ENCODE peak calls at places on chromosomes 12 and 14, in four cellular contexts. One of them, this sample, is unnamed.

GRCh38 chr12:25992026-25992782 is 33.7 kb downstream of the RASSF8 start:
- DNase-seq in stomach: no peak
- DNase-seq in ovary: no peak
- DNase-seq in H9: no peak
- DNase-seq in this sample: no peak

GRCh38 chr14:77105118-77105517 is 7.1 kb downstream of the CIPC start:
- DNase-seq in stomach: no peak
- DNase-seq in ovary: no peak
- DNase-seq in H9: no peak
- DNase-seq in this sample: no peak

GRCh38 chr14:97580923-97581495 is 783.8 kb downstream of the VRK1 start:
- DNase-seq in stomach: no peak
- DNase-seq in ovary: no peak
- DNase-seq in H9: peak; percentile 38
- DNase-seq in this sample: no peak

GRCh38 chr12:91387461-91388134 is 205.0 kb upstream of the DCN start:
- DNase-seq in stomach: no peak
- DNase-seq in ovary: no peak
- DNase-seq in H9: no peak
- DNase-seq in this sample: no peak

GRCh38 chr12:118357327-118358007 is 15.2 kb downstream of the TAOK3 start:
- DNase-seq in stomach: no peak
- DNase-seq in ovary: no peak
- DNase-seq in H9: no peak
- DNase-seq in this sample: no peak

GRCh38 chr12:69602954-69603353 is 7.8 kb downstream of the LRRC10 start:
- DNase-seq in stomach: no peak
- DNase-seq in ovary: no peak
- DNase-seq in H9: no peak
- DNase-seq in this sample: no peak

GRCh38 chr12:100383586-100384548 is 27.0 kb downstream of the SLC17A8 start:
- DNase-seq in stomach: no peak
- DNase-seq in ovary: no peak
- DNase-seq in H9: no peak
- DNase-seq in this sample: no peak

GRCh38 chr12:22518067-22518719 is 26.1 kb downstream of the C2CD5 start:
- DNase-seq in stomach: peak; percentile 84
- DNase-seq in ovary: no peak
- DNase-seq in H9: no peak
- DNase-seq in this sample: no peak

GRCh38 chr14:54803926-54804719 is 98.5 kb downstream of the GCH1 start:
- DNase-seq in stomach: no peak
- DNase-seq in ovary: no peak
- DNase-seq in H9: peak; percentile 24
- DNase-seq in this sample: no peak

GRCh38 chr12:1837541-1838206 is 17.3 kb downstream of the LRTM2 start:
- DNase-seq in stomach: no peak
- DNase-seq in ovary: no peak
- DNase-seq in H9: no peak
- DNase-seq in this sample: no peak

GRCh38 chr14:31341280-31341679 is 79.1 kb downstream of the HEATR5A start:
- DNase-seq in stomach: no peak
- DNase-seq in ovary: no peak
- DNase-seq in H9: no peak
- DNase-seq in this sample: no peak

GRCh38 chr12:68279227-68280054 is 26.0 kb upstream of the IL22 start:
- DNase-seq in stomach: no peak
- DNase-seq in ovary: no peak
- DNase-seq in H9: no peak
- DNase-seq in this sample: no peak

GRCh38 chr12:91893476-91893875 is 252.2 kb downstream of the BTG1 start:
- DNase-seq in stomach: no peak
- DNase-seq in ovary: no peak
- DNase-seq in H9: no peak
- DNase-seq in this sample: no peak

GRCh38 chr12:43098078-43098477 is 453.9 kb downstream of the ADAMTS20 start:
- DNase-seq in stomach: no peak
- DNase-seq in ovary: no peak
- DNase-seq in H9: no peak
- DNase-seq in this sample: no peak

GRCh38 chr12:6376079-6376941 is 947 bp upstream of the SCNN1A start:
- DNase-seq in stomach: peak; percentile 92
- DNase-seq in ovary: peak; percentile 61
- DNase-seq in H9: peak; percentile 83
- DNase-seq in this sample: peak; percentile 65

GRCh38 chr14:90373887-90374286 is 22.9 kb upstream of the CALM1 start:
- DNase-seq in stomach: no peak
- DNase-seq in ovary: no peak
- DNase-seq in H9: no peak
- DNase-seq in this sample: no peak

GRCh38 chr14:70905316-70905715 is 1.9 kb upstream of the PCNX1 start:
- DNase-seq in stomach: no peak
- DNase-seq in ovary: peak; percentile 62
- DNase-seq in H9: no peak
- DNase-seq in this sample: peak; percentile 19

GRCh38 chr14:28280997-28281598 is 485.5 kb upstream of the FOXG1 start:
- DNase-seq in stomach: no peak
- DNase-seq in ovary: no peak
- DNase-seq in H9: no peak
- DNase-seq in this sample: no peak

GRCh38 chr12:94666158-94666557 is 15.8 kb upstream of the TMCC3 start:
- DNase-seq in stomach: no peak
- DNase-seq in ovary: no peak
- DNase-seq in H9: no peak
- DNase-seq in this sample: no peak

GRCh38 chr12:6828671-6829531 is 694 bp downstream of the P3H3 start:
- DNase-seq in stomach: peak; percentile 56
- DNase-seq in ovary: peak; percentile 64
- DNase-seq in H9: peak; percentile 80
- DNase-seq in this sample: peak; percentile 45

GRCh38 chr12:82904219-82904795 is 217.6 kb downstream of the TMTC2 start:
- DNase-seq in stomach: no peak
- DNase-seq in ovary: no peak
- DNase-seq in H9: no peak
- DNase-seq in this sample: no peak

GRCh38 chr14:41663478-41663845 is 56.8 kb downstream of the LRFN5 start:
- DNase-seq in stomach: no peak
- DNase-seq in ovary: no peak
- DNase-seq in H9: no peak
- DNase-seq in this sample: no peak

GRCh38 chr12:116771651-116772050 is 33.5 kb downstream of the RNFT2 start:
- DNase-seq in stomach: no peak
- DNase-seq in ovary: no peak
- DNase-seq in H9: no peak
- DNase-seq in this sample: no peak

GRCh38 chr12:116774020-116774419 is 35.9 kb downstream of the RNFT2 start:
- DNase-seq in stomach: no peak
- DNase-seq in ovary: no peak
- DNase-seq in H9: no peak
- DNase-seq in this sample: no peak

DNA sequence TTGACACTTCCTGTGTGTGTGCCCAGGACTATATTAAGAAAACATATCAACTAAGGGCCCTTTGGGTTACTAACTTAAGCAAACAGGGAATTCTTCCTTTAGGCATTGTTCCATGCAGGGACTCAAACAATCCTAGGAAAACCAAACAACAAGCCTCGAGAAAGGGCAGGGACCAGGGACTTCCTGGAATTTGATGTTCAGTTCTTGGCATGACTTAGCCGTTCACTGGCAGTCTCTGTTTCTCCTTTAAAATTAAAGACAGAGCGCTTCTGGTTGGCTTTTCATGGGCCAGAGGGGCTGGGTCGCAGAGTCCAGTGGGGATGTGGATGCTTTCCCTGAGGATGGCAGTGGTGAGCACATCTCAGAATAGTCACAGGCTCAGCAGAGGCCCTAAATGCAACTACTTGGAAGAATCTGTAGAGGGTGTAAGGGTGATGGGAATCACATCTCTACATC is 35.2 kb downstream of the RNFT2 start:
- DNase-seq in stomach: no peak
- DNase-seq in ovary: no peak
- DNase-seq in H9: peak; percentile 55
- DNase-seq in this sample: no peak
- TF ChIP-seq CTCF in stomach: no peak
- TF ChIP-seq CTCF in ovary: no peak
- TF ChIP-seq CTCF in H9: peak; percentile 53
- TF ChIP-seq CTCF in this sample: no peak

GRCh38 chr14:74595006-74595735 is 16.9 kb downstream of the LTBP2 start:
- DNase-seq in stomach: no peak
- DNase-seq in ovary: peak; percentile 84
- DNase-seq in H9: no peak
- DNase-seq in this sample: peak; percentile 86
- H3K4me1 ChIP-seq in stomach: peaks cover 40% of the 10 kb centered on the region
- H3K4me1 ChIP-seq in ovary: peaks cover 62% of the 10 kb centered on the region
- H3K4me1 ChIP-seq in H9: no peaks in the 10 kb centered on the region
- H3K4me1 ChIP-seq in this sample: peaks cover 28% of the 10 kb centered on the region

DNA sequence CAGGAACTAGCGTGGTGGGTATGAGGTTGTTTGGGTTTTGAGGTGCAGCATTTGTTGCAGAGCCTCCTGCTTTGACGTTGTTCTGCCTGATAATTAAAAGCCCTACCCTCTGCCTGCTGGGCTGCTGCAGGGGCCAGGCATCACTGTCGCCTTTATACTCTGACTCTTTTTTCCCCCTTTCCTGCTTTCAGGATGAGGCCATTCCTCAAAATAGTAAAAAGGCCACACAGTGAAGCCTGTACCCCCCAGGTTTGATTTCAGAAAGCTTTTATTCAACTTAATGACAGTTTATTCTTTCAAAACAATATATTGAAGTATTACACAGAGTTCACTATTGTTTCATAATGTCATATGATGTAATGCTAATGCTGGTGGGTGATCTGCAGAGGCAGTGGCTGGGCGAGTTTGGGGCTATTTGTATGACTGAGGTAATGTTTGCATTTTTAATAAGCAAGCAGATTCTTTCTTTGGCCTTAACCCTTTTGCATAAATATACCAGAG is 9.1 kb downstream of the BORCS5 start:
- DNase-seq in stomach: no peak
- DNase-seq in ovary: no peak
- DNase-seq in H9: no peak
- DNase-seq in this sample: no peak
- H3K27ac ChIP-seq in stomach: no peak overlapping the region
- H3K27ac ChIP-seq in ovary: no peak overlapping the region
- H3K27ac ChIP-seq in H9: no peak overlapping the region
- H3K27ac ChIP-seq in this sample: no peak overlapping the region

DNA sequence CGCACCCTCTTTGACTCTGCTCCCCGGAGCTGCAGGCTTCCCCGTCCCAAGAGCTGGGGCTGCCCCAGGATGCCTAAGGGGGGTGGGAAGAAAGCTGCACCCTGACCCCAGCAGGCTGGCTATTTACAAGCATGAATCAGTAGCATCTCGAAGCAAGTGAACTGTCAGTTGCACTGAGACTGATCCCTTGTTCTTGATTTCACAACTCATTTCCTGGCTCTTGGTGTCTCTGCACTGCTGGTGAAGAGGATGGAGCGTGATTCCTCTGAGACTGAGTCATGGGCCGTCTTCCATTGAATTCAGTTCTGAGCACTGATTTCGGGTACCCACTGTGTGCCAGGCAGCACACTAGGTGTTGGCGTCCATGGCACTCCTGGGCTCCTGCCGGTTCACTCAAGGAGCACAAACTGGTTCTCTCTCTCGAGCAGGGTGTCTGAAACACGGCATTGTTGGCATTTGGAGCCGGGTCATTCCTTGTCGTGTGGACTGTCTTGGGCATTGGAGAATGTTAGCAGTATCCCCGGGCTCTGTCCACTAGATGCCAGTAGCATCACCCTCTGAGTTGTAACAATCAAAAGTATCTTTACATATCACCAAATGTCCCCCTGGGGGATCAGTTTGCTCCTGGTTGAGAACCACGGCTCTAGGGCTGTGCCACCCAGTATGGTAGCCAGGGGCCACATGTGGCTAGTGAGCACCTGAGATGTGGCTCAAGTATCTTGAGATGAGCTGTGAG is 86.9 kb downstream of the RIN3 start:
- DNase-seq in stomach: no peak
- DNase-seq in ovary: no peak
- DNase-seq in H9: no peak
- DNase-seq in this sample: no peak
- TF ChIP-seq CTCF in stomach: no peak
- TF ChIP-seq CTCF in ovary: no peak
- TF ChIP-seq CTCF in H9: no peak
- TF ChIP-seq CTCF in this sample: no peak

DNA sequence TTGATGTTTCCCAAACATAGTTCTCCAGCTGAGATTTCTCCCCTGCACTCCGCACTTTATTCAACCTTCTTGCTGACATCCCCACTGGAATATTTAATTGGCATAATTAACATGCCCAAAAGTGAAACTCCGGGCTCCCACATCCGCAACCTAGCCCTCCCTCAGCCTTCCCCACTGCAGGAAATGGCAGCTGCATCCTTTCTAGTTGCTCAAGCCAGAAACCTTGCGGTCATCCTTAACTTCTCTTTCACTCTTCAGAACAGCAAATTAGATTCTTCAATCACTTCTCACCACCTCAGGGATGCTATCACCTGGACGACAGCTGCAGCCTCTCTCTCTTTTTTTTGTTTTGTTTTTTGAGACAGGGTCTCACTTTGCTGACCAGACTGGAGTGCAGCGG is 15.8 kb downstream of the FIGNL2 start:
- DNase-seq in stomach: no peak
- DNase-seq in ovary: no peak
- DNase-seq in H9: no peak
- DNase-seq in this sample: no peak
- H3K4me1 ChIP-seq in stomach: no peaks in the 10 kb centered on the region
- H3K4me1 ChIP-seq in ovary: no peaks in the 10 kb centered on the region
- H3K4me1 ChIP-seq in H9: peaks cover 18% of the 10 kb centered on the region
- H3K4me1 ChIP-seq in this sample: no peaks in the 10 kb centered on the region